ENCODE peak calls at places on chromosomes 1 and 21, in six cellular contexts. One of them, this sample, is unnamed.

GRCh38 chr1:65105596-65105995 is 42.4 kb upstream of the AK4 start:
- DNase-seq in psoas muscle: no peak
- DNase-seq in iPS DF 6.9: no peak
- DNase-seq in upper lobe of right lung: no peak
- DNase-seq in lower lobe of right lung: no peak
- DNase-seq in dorsolateral prefrontal cortex: no peak
- DNase-seq in this sample: no peak

GRCh38 chr1:217322834-217323233 is 308.1 kb downstream of the GPATCH2 start:
- DNase-seq in psoas muscle: no peak
- DNase-seq in iPS DF 6.9: no peak
- DNase-seq in upper lobe of right lung: no peak
- DNase-seq in lower lobe of right lung: no peak
- DNase-seq in dorsolateral prefrontal cortex: no peak
- DNase-seq in this sample: no peak

GRCh38 chr21:45981154-45981606 is 390 bp upstream of the COL6A1 start:
- DNase-seq in psoas muscle: peak; percentile 92
- DNase-seq in iPS DF 6.9: no peak
- DNase-seq in upper lobe of right lung: peak; percentile 83
- DNase-seq in lower lobe of right lung: peak; percentile 70
- DNase-seq in dorsolateral prefrontal cortex: peak; percentile 50
- DNase-seq in this sample: no peak

GRCh38 chr1:58745666-58746065 is 38.2 kb downstream of the JUN start:
- DNase-seq in psoas muscle: no peak
- DNase-seq in iPS DF 6.9: no peak
- DNase-seq in upper lobe of right lung: no peak
- DNase-seq in lower lobe of right lung: no peak
- DNase-seq in dorsolateral prefrontal cortex: no peak
- DNase-seq in this sample: no peak

GRCh38 chr1:201100169-201100930 is 11.9 kb downstream of the CACNA1S start:
- DNase-seq in psoas muscle: peak; percentile 88
- DNase-seq in iPS DF 6.9: no peak
- DNase-seq in upper lobe of right lung: no peak
- DNase-seq in lower lobe of right lung: no peak
- DNase-seq in dorsolateral prefrontal cortex: no peak
- DNase-seq in this sample: no peak

GRCh38 chr1:63662846-63663245 is 69.6 kb downstream of the PGM1 start:
- DNase-seq in psoas muscle: no peak
- DNase-seq in iPS DF 6.9: no peak
- DNase-seq in upper lobe of right lung: no peak
- DNase-seq in lower lobe of right lung: no peak
- DNase-seq in dorsolateral prefrontal cortex: no peak
- DNase-seq in this sample: no peak

GRCh38 chr1:199784127-199784526 is 243.4 kb upstream of the NR5A2 start:
- DNase-seq in psoas muscle: no peak
- DNase-seq in iPS DF 6.9: no peak
- DNase-seq in upper lobe of right lung: no peak
- DNase-seq in lower lobe of right lung: no peak
- DNase-seq in dorsolateral prefrontal cortex: no peak
- DNase-seq in this sample: no peak

GRCh38 chr1:207752456-207753132 is 740 bp downstream of the CD46 start:
- DNase-seq in psoas muscle: no peak
- DNase-seq in iPS DF 6.9: no peak
- DNase-seq in upper lobe of right lung: peak; percentile 80
- DNase-seq in lower lobe of right lung: peak; percentile 65
- DNase-seq in dorsolateral prefrontal cortex: no peak
- DNase-seq in this sample: no peak

GRCh38 chr1:22754106-22754768 is 43.6 kb downstream of the EPHB2 start:
- DNase-seq in psoas muscle: no peak
- DNase-seq in iPS DF 6.9: no peak
- DNase-seq in upper lobe of right lung: no peak
- DNase-seq in lower lobe of right lung: no peak
- DNase-seq in dorsolateral prefrontal cortex: no peak
- DNase-seq in this sample: no peak

GRCh38 chr1:61086245-61086644 is 3.9 kb downstream of the NFIA start:
- DNase-seq in psoas muscle: no peak
- DNase-seq in iPS DF 6.9: no peak
- DNase-seq in upper lobe of right lung: no peak
- DNase-seq in lower lobe of right lung: no peak
- DNase-seq in dorsolateral prefrontal cortex: no peak
- DNase-seq in this sample: no peak

GRCh38 chr1:213939888-213940287 is 47.9 kb upstream of the PROX1 start:
- DNase-seq in psoas muscle: no peak
- DNase-seq in iPS DF 6.9: no peak
- DNase-seq in upper lobe of right lung: no peak
- DNase-seq in lower lobe of right lung: no peak
- DNase-seq in dorsolateral prefrontal cortex: no peak
- DNase-seq in this sample: no peak

GRCh38 chr1:172585348-172585747 is 52.4 kb downstream of the SUCO start:
- DNase-seq in psoas muscle: no peak
- DNase-seq in iPS DF 6.9: no peak
- DNase-seq in upper lobe of right lung: no peak
- DNase-seq in lower lobe of right lung: no peak
- DNase-seq in dorsolateral prefrontal cortex: no peak
- DNase-seq in this sample: no peak

GRCh38 chr1:6438047-6438525 is 13.5 kb downstream of the ESPN start:
- DNase-seq in psoas muscle: peak; percentile 71
- DNase-seq in iPS DF 6.9: no peak
- DNase-seq in upper lobe of right lung: no peak
- DNase-seq in lower lobe of right lung: peak; percentile 72
- DNase-seq in dorsolateral prefrontal cortex: peak; percentile 66
- DNase-seq in this sample: peak; percentile 14

GRCh38 chr1:184664042-184664659 is 90.5 kb downstream of the EDEM3 start:
- DNase-seq in psoas muscle: peak; percentile 90
- DNase-seq in iPS DF 6.9: peak; percentile 55
- DNase-seq in upper lobe of right lung: peak; percentile 88
- DNase-seq in lower lobe of right lung: peak; percentile 83
- DNase-seq in dorsolateral prefrontal cortex: peak; percentile 79
- DNase-seq in this sample: peak; percentile 65

GRCh38 chr1:13864760-13865159 is 164.8 kb downstream of the PRDM2 start:
- DNase-seq in psoas muscle: no peak
- DNase-seq in iPS DF 6.9: no peak
- DNase-seq in upper lobe of right lung: no peak
- DNase-seq in lower lobe of right lung: no peak
- DNase-seq in dorsolateral prefrontal cortex: no peak
- DNase-seq in this sample: no peak

GRCh38 chr1:92043621-92044020 is 13.8 kb downstream of the EPHX4 start:
- DNase-seq in psoas muscle: no peak
- DNase-seq in iPS DF 6.9: no peak
- DNase-seq in upper lobe of right lung: no peak
- DNase-seq in lower lobe of right lung: no peak
- DNase-seq in dorsolateral prefrontal cortex: no peak
- DNase-seq in this sample: no peak

GRCh38 chr1:29249170-29249691 is 12.9 kb downstream of the PTPRU start:
- DNase-seq in psoas muscle: no peak
- DNase-seq in iPS DF 6.9: peak; percentile 87
- DNase-seq in upper lobe of right lung: no peak
- DNase-seq in lower lobe of right lung: no peak
- DNase-seq in dorsolateral prefrontal cortex: no peak
- DNase-seq in this sample: no peak

GRCh38 chr1:24321712-24322635 is 2.8 kb downstream of the GRHL3 start:
- DNase-seq in psoas muscle: peak; percentile 73
- DNase-seq in iPS DF 6.9: no peak
- DNase-seq in upper lobe of right lung: peak; percentile 78
- DNase-seq in lower lobe of right lung: peak; percentile 71
- DNase-seq in dorsolateral prefrontal cortex: no peak
- DNase-seq in this sample: no peak

GRCh38 chr1:97097404-97097925 is 375.9 kb downstream of the PTBP2 start:
- DNase-seq in psoas muscle: no peak
- DNase-seq in iPS DF 6.9: no peak
- DNase-seq in upper lobe of right lung: no peak
- DNase-seq in lower lobe of right lung: no peak
- DNase-seq in dorsolateral prefrontal cortex: no peak
- DNase-seq in this sample: no peak

GRCh38 chr1:48777219-48777895 is 666 bp upstream of the BEND5 start:
- DNase-seq in psoas muscle: no peak
- DNase-seq in iPS DF 6.9: no peak
- DNase-seq in upper lobe of right lung: no peak
- DNase-seq in lower lobe of right lung: no peak
- DNase-seq in dorsolateral prefrontal cortex: no peak
- DNase-seq in this sample: peak; percentile 17

GRCh38 chr1:2082064-2082463 is 31.9 kb downstream of the PRKCZ start:
- DNase-seq in psoas muscle: no peak
- DNase-seq in iPS DF 6.9: no peak
- DNase-seq in upper lobe of right lung: no peak
- DNase-seq in lower lobe of right lung: no peak
- DNase-seq in dorsolateral prefrontal cortex: no peak
- DNase-seq in this sample: no peak

GRCh38 chr1:1296070-1297061 is 11.4 kb downstream of the ACAP3 start:
- DNase-seq in psoas muscle: no peak
- DNase-seq in iPS DF 6.9: no peak
- DNase-seq in upper lobe of right lung: no peak
- DNase-seq in lower lobe of right lung: no peak
- DNase-seq in dorsolateral prefrontal cortex: no peak
- DNase-seq in this sample: no peak

GRCh38 chr1:212452323-212453155 is 19.8 kb downstream of the NENF start:
- DNase-seq in psoas muscle: no peak
- DNase-seq in iPS DF 6.9: no peak
- DNase-seq in upper lobe of right lung: no peak
- DNase-seq in lower lobe of right lung: no peak
- DNase-seq in dorsolateral prefrontal cortex: peak; percentile 72
- DNase-seq in this sample: no peak

GRCh38 chr1:183173828-183174227 is 12.2 kb upstream of the LAMC2 start:
- DNase-seq in psoas muscle: no peak
- DNase-seq in iPS DF 6.9: no peak
- DNase-seq in upper lobe of right lung: no peak
- DNase-seq in lower lobe of right lung: no peak
- DNase-seq in dorsolateral prefrontal cortex: no peak
- DNase-seq in this sample: no peak

GRCh38 chr21:28714795-28715464 is 277.7 kb downstream of the LTN1 start:
- DNase-seq in psoas muscle: no peak
- DNase-seq in iPS DF 6.9: no peak
- DNase-seq in upper lobe of right lung: no peak
- DNase-seq in lower lobe of right lung: no peak
- DNase-seq in dorsolateral prefrontal cortex: no peak
- DNase-seq in this sample: no peak

GRCh38 chr1:34906756-34907155 is 22.7 kb downstream of the DLGAP3 start:
- DNase-seq in psoas muscle: no peak
- DNase-seq in iPS DF 6.9: no peak
- DNase-seq in upper lobe of right lung: no peak
- DNase-seq in lower lobe of right lung: no peak
- DNase-seq in dorsolateral prefrontal cortex: no peak
- DNase-seq in this sample: peak; percentile 76

DNA sequence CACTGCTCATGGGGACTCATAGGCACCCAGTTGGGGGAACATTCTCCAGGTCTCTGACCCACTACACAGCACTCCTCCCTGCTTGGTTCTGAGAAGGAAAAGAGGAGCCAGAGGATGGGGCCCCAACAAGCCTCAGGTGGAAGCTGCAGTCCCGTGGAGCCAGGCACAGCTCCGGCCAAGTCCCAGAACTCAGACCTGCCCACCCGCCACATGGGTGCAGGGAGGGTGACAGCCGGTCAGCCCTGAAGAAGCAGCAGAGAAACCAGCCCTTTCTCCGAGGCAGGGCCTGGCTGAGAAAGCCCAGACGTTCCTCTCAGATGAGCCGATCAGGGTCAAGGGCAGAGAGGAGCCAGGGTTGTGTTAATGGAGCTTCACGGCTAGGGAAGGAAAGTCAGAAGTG is 106.5 kb downstream of the PRDM16 start:
- DNase-seq in psoas muscle: no peak
- DNase-seq in iPS DF 6.9: no peak
- DNase-seq in upper lobe of right lung: no peak
- DNase-seq in lower lobe of right lung: no peak
- DNase-seq in dorsolateral prefrontal cortex: no peak
- DNase-seq in this sample: no peak
- H3K27ac ChIP-seq in psoas muscle: peak overlapping the region; percentile 23
- H3K27ac ChIP-seq in iPS DF 6.9: no peak overlapping the region
- H3K27ac ChIP-seq in upper lobe of right lung: peak overlapping the region; percentile 36
- H3K27ac ChIP-seq in lower lobe of right lung: no peak overlapping the region
- H3K27ac ChIP-seq in dorsolateral prefrontal cortex: peak overlapping the region; percentile 79
- H3K27ac ChIP-seq in this sample: no peak overlapping the region

DNA sequence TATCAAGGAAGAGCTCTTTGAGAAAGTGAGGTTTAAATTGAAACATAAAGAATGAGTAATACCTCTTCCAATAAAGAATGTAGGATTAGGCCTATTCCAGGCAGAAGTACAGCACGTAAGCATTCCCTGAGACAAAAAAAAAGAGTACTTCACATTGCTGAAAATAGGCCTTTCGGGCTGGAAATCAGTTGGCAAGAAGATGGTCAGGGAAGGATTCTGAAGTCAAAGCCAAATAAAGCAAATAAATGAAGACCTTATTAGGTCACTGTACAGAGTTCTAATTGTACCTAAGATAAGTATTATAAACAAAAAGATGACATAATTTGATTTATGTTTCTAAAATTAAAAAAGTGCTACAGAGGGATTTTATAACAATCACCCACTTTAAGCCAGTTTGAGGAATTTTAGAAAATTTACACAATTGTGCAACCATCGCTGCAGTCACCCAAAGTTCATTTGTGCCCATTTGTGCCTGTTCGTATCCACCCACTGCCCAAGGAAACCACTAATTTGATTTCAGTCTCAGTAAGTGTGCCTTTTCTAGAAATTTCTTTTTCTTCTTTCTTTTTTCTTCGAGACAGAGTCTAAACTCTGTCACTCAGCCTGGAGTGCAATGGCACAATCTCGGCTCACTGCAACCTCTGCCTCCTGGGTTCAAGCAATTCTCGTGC is 58.6 kb downstream of the FMO4 start:
- DNase-seq in psoas muscle: no peak
- DNase-seq in iPS DF 6.9: no peak
- DNase-seq in upper lobe of right lung: no peak
- DNase-seq in lower lobe of right lung: no peak
- DNase-seq in dorsolateral prefrontal cortex: no peak
- DNase-seq in this sample: no peak
- H3K27ac ChIP-seq in psoas muscle: no peak overlapping the region
- H3K27ac ChIP-seq in iPS DF 6.9: no peak overlapping the region
- H3K27ac ChIP-seq in upper lobe of right lung: no peak overlapping the region
- H3K27ac ChIP-seq in lower lobe of right lung: no peak overlapping the region
- H3K27ac ChIP-seq in dorsolateral prefrontal cortex: no peak overlapping the region
- H3K27ac ChIP-seq in this sample: no peak overlapping the region

DNA sequence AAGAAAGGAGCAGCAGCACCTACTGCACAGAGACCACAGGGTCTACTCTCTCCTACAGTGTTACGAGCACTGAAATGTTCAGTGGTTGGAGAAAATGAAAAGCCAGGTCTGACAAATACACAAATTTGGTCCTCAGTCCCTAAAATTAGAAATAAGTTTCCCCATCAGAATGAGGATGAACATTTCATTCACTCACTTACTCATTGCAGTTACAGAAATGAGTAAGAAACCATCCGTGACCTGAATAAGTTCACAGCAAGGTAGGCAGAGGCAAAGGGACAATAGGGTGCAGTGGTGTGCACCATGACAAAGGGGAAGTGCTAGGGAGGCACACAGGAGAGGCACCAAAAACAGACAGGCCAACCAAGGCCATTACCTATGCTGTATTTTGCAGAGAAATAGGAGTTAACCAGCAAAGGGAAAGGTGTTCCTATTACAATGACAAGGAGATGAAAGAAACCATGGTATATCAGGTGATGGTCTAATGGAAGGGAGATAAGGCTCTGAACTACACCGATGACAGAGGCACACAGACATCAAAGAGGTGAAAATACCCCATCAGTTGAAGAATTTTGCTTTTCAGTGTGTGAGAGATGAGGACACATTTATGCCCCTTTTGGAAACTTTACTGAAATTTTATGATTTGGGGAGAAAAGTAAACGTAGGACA is 29.4 kb downstream of the VAV3 start:
- DNase-seq in psoas muscle: no peak
- DNase-seq in iPS DF 6.9: peak; percentile 2
- DNase-seq in upper lobe of right lung: no peak
- DNase-seq in lower lobe of right lung: no peak
- DNase-seq in dorsolateral prefrontal cortex: no peak
- DNase-seq in this sample: no peak
- H3K27ac ChIP-seq in psoas muscle: no peak overlapping the region
- H3K27ac ChIP-seq in iPS DF 6.9: no peak overlapping the region
- H3K27ac ChIP-seq in upper lobe of right lung: no peak overlapping the region
- H3K27ac ChIP-seq in lower lobe of right lung: no peak overlapping the region
- H3K27ac ChIP-seq in dorsolateral prefrontal cortex: no peak overlapping the region
- H3K27ac ChIP-seq in this sample: no peak overlapping the region

GRCh38 chr1:159854101-159854692 is 8.3 kb downstream of the VSIG8 start:
- DNase-seq in psoas muscle: peak; percentile 73
- DNase-seq in iPS DF 6.9: no peak
- DNase-seq in upper lobe of right lung: peak; percentile 91
- DNase-seq in lower lobe of right lung: peak; percentile 89
- DNase-seq in dorsolateral prefrontal cortex: peak; percentile 68
- DNase-seq in this sample: no peak
- H3K27ac ChIP-seq in psoas muscle: peak overlapping the region; percentile 83
- H3K27ac ChIP-seq in iPS DF 6.9: no peak overlapping the region
- H3K27ac ChIP-seq in upper lobe of right lung: peak overlapping the region; percentile 94
- H3K27ac ChIP-seq in lower lobe of right lung: peak overlapping the region; percentile 97
- H3K27ac ChIP-seq in dorsolateral prefrontal cortex: peak overlapping the region; percentile 91
- H3K27ac ChIP-seq in this sample: peak overlapping the region; percentile 76